ENCODE peak calls at places on chromosomes 16 and 17, in four cellular contexts. F is neuronal stem cell, I is mammary epithelial cell, Q is colonic mucosa. R is an unnamed sample. For H3K36me3, the result is how much of the 10 kb centered on the place peaks cover.

GRCh38 chr17:76797441-76797840 is 59.5 kb downstream of the MFSD11 start:
- DNase-seq in F (no peak), I (no peak), Q (no peak), R (no peak)

GRCh38 chr17:33927732-33928133 is 327.4 kb upstream of the CCL2 start:
- DNase-seq in F (no peak), Q (no peak), I (no peak), R (no peak)

GRCh38 chr17:68943123-68943811 is 11.9 kb downstream of the ABCA8 start:
- DNase-seq in Q (no peak), I (no peak), F (no peak), R (no peak)

GRCh38 chr16:48300391-48300856 is 53.1 kb upstream of the ABCC11 start:
- DNase-seq in Q (no peak), F (no peak), I (no peak), R (peak)

GRCh38 chr17:63405741-63406261 is 40.3 kb downstream of the CYB561 start:
- DNase-seq in Q (no peak), F (no peak), I (peak), R (no peak)

GRCh38 chr17:4947411-4948165 is 742 bp downstream of the PFN1 start:
- DNase-seq in F (peak), Q (peak), I (peak), R (peak)

GRCh38 chr16:84294196-84295142 is at the start of gene WFDC1:
- DNase-seq in F (no peak), I (no peak), Q (no peak), R (no peak)

GRCh38 chr16:89269805-89270665 is 52.5 kb downstream of the ZNF778 start:
- DNase-seq in I (no peak), Q (peak), F (no peak), R (no peak)

GRCh38 chr17:7862692-7863437 is 5.1 kb downstream of the CYB5D1 start:
- DNase-seq in Q (peak), I (no peak), F (peak), R (peak)

GRCh38 chr17:78997881-78998280 is 11.7 kb downstream of the CANT1 start:
- DNase-seq in I (no peak), Q (peak), F (no peak), R (no peak)
- H3K36me3 ChIP-seq in I (under half), Q (under half), F (under half), R (half or more)

GRCh38 chr17:16988749-16989229 is 16.9 kb upstream of the TNFRSF13B start:
- DNase-seq in I (no peak), Q (no peak), F (no peak), R (no peak)

GRCh38 chr17:16991349-16992009 is 19.6 kb upstream of the TNFRSF13B start:
- DNase-seq in I (peak), F (peak), Q (peak), R (peak)

GRCh38 chr17:16987830-16988601 is 16.1 kb upstream of the TNFRSF13B start:
- DNase-seq in F (no peak), I (peak), Q (peak), R (peak)

GRCh38 chr17:16989230-16989952 is 17.5 kb upstream of the TNFRSF13B start:
- DNase-seq in I (no peak), F (no peak), Q (peak), R (peak)

GRCh38 chr17:16989953-16990860 is 18.3 kb upstream of the TNFRSF13B start:
- DNase-seq in I (no peak), F (no peak), Q (no peak), R (peak)
- H3K4me3 ChIP-seq in I (no peak), F (no peak), Q (no peak), R (peak)

GRCh38 chr16:27241658-27242057 is 26.9 kb downstream of the NSMCE1 start:
- DNase-seq in F (no peak), Q (no peak), I (no peak), R (no peak)

GRCh38 chr16:27242398-27242797 is 26.2 kb downstream of the NSMCE1 start:
- DNase-seq in Q (no peak), F (no peak), I (no peak), R (no peak)

GRCh38 chr16:27239906-27240655 is 28.5 kb downstream of the NSMCE1 start:
- DNase-seq in F (no peak), Q (no peak), I (no peak), R (no peak)

GRCh38 chr16:27242868-27243590 is 25.5 kb downstream of the NSMCE1 start:
- DNase-seq in F (no peak), I (no peak), Q (no peak), R (peak)

GRCh38 chr16:27240948-27241531 is 27.5 kb downstream of the NSMCE1 start:
- DNase-seq in F (no peak), Q (no peak), I (no peak), R (no peak)
- H3K9ac ChIP-seq in F (no peak), Q (peak), I (no peak), R (no peak)

DNA sequence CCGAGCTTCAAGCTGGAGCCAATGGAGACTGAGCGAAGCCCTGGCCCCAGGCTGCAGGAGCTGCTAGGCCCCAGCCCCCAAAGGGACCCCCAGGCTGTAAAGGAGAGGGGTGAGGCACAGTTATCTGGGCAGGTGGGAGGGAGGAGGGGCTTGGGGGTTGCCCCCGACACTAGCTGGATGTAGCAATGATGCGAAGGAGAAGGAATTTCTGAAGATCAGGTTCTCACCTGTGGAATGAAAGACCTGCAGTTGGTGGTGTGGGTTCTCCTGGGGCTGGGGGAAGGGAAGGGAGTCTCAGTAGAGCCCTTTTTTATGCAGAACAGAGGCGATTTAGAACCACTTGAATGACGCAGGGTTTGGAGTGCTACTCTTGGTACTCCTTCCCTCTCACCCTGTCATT is 1.8 kb downstream of the ZNF263 start:
- DNase-seq in I (no peak), F (no peak), Q (no peak), R (no peak)
- H3K36me3 ChIP-seq in I (under half), F (under half), Q (under half), R (half or more)

DNA sequence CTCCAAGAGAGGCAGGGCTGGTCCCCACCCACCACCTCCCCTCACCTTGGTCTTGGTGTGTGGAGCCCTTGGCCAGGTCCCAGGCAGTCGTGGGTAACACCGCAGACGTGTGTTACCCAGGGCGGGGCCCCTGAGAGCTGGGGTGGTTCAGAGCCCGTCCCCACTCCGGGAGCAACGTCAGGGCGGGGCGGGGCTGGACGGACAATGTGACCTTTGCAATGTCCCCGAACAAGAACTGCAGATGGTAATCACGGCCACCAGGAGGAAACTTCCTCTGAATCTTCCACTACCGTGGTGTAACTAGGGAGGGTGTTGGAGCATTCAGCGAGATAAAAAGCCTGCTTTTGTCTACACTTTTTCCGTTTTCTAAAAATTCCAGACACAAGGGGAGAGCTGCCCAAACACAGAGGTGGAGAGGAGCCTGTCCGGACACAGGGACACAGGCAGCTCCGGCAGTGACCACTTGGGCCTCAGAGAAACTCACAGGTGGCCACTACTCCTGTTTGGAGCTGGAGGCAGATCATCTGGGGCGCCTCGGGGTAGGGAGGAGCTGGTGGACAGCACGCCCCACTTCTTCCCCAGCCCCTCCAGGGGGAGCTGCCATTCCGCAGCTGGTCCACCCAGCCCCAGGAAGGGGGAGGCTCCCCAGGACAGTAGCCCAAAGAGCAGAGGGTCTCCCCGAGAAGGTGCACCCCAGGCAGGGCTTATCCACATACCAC is 14.2 kb upstream of the SLC38A10 start:
- DNase-seq in Q (peak), F (peak), I (peak), R (no peak)
- H3K4me3 ChIP-seq in Q (peak), F (no peak), I (no peak), R (no peak)